ENCODE peak calls at places on chromosome 1, in nine cellular contexts. H is upper lobe of right lung; E is IMR-90; U is tibial artery; W is M059J; G is stimulated activated CD8-positive, alpha-beta memory T cell treated with anti-CD3 and anti-CD28 coated beads, Interleukin-4, amount 100 ng/mL, for 1 hour; J is aorta; T is NCI-H2081; S is CD8-positive, alpha-beta T cell. R is an unnamed sample.

GRCh38 chr1:197145451-197146029 is 929 bp downstream of the ASPM start:
- DNase-seq in H (no peak), E (no peak), U (no peak), W (peak), G (no peak), J (no peak), T (no peak), S (no peak), R (no peak)

GRCh38 chr1:67735806-67736627 is 51.0 kb downstream of the GADD45A start:
- DNase-seq in H (peak), E (peak), U (peak), W (peak), G (no peak), J (peak), T (peak), S (no peak), R (peak)

GRCh38 chr1:27097484-27097917 is 57.4 kb downstream of the SLC9A1 start:
- DNase-seq in H (peak), E (peak), U (peak), W (peak), G (peak), J (peak), T (peak), S (peak), R (peak)

GRCh38 chr1:99919221-99919620 is 50.6 kb upstream of the SLC35A3 start:
- DNase-seq in H (no peak), E (no peak), U (no peak), W (no peak), G (no peak), J (no peak), T (no peak), S (no peak), R (no peak)

GRCh38 chr1:155061381-155062150 is 2.0 kb upstream of the EFNA4 start:
- DNase-seq in H (peak), E (peak), U (peak), W (peak), G (peak), J (peak), T (peak), S (peak), R (peak)

GRCh38 chr1:100383743-100384405 is 31.6 kb downstream of the CDC14A start:
- DNase-seq in H (no peak), E (no peak), U (no peak), W (no peak), G (no peak), J (no peak), T (no peak), S (no peak), R (no peak)

GRCh38 chr1:4590766-4591165 is 63.6 kb upstream of the AJAP1 start:
- DNase-seq in H (no peak), E (no peak), U (peak), W (no peak), G (no peak), J (no peak), T (no peak), S (no peak), R (no peak)

GRCh38 chr1:89765774-89766173 is 55.1 kb upstream of the LRRC8D start:
- DNase-seq in H (no peak), E (no peak), U (no peak), W (no peak), G (no peak), J (no peak), T (no peak), S (no peak), R (no peak)

GRCh38 chr1:22472596-22472995 is 20.9 kb downstream of the ZBTB40 start:
- DNase-seq in H (no peak), E (no peak), U (no peak), W (peak), G (no peak), J (no peak), T (no peak), S (no peak), R (no peak)

GRCh38 chr1:155106862-155107261 is 20.8 kb upstream of the EFNA1 start:
- DNase-seq in H (no peak), E (no peak), U (no peak), W (no peak), G (no peak), J (no peak), T (no peak), S (no peak), R (no peak)

GRCh38 chr1:63317007-63317813 is 5.2 kb upstream of the FOXD3 start:
- DNase-seq in H (peak), E (peak), U (no peak), W (peak), G (no peak), J (peak), T (peak), S (no peak), R (peak)

GRCh38 chr1:58162952-58163550 is 383.5 kb downstream of the OMA1 start:
- DNase-seq in H (no peak), E (peak), U (no peak), W (peak), G (no peak), J (no peak), T (peak), S (no peak), R (no peak)

GRCh38 chr1:19046972-19047371 is 90.5 kb upstream of the IFFO2 start:
- DNase-seq in H (peak), E (no peak), U (no peak), W (no peak), G (no peak), J (peak), T (no peak), S (no peak), R (no peak)

GRCh38 chr1:35294809-35295208 is 26.3 kb downstream of the ZMYM4 start:
- DNase-seq in H (no peak), E (no peak), U (no peak), W (no peak), G (no peak), J (no peak), T (no peak), S (no peak), R (no peak)

GRCh38 chr1:119593836-119594235 is 54.2 kb downstream of the ZNF697 start:
- DNase-seq in H (no peak), E (no peak), U (no peak), W (no peak), G (no peak), J (no peak), T (no peak), S (no peak), R (no peak)

GRCh38 chr1:80363689-80364475 is 1357.4 kb upstream of the ADGRL4 start:
- DNase-seq in H (no peak), E (peak), U (no peak), W (no peak), G (no peak), J (no peak), T (no peak), S (no peak), R (no peak)

GRCh38 chr1:23456226-23456625 is 27.8 kb downstream of the ASAP3 start:
- DNase-seq in H (no peak), E (no peak), U (no peak), W (peak), G (no peak), J (no peak), T (no peak), S (no peak), R (no peak)

GRCh38 chr1:199150764-199151163 is 511.9 kb downstream of the PTPRC start:
- DNase-seq in H (no peak), E (no peak), U (no peak), W (no peak), G (no peak), J (no peak), T (no peak), S (no peak), R (no peak)

GRCh38 chr1:243513726-243514491 is 258.1 kb downstream of the SDCCAG8 start:
- DNase-seq in H (no peak), E (peak), U (no peak), W (peak), G (no peak), J (no peak), T (no peak), S (no peak), R (no peak)

GRCh38 chr1:242890211-242890741 is 364.8 kb downstream of the CEP170 start:
- DNase-seq in H (no peak), E (no peak), U (no peak), W (peak), G (no peak), J (no peak), T (no peak), S (no peak), R (no peak)

GRCh38 chr1:230850547-230850946 is 17.8 kb downstream of the C1orf198 start:
- DNase-seq in H (no peak), E (no peak), U (no peak), W (no peak), G (no peak), J (peak), T (no peak), S (no peak), R (no peak)

GRCh38 chr1:10629816-10630571 is 155.2 kb downstream of the PEX14 start:
- DNase-seq in H (peak), E (no peak), U (peak), W (no peak), G (no peak), J (peak), T (peak), S (no peak), R (no peak)

GRCh38 chr1:28050746-28051145 is 37.7 kb downstream of the EYA3 start:
- DNase-seq in H (no peak), E (no peak), U (no peak), W (no peak), G (no peak), J (no peak), T (no peak), S (no peak), R (no peak)

GRCh38 chr1:205811660-205812059 is 1.3 kb downstream of the SLC41A1 start:
- DNase-seq in H (no peak), E (no peak), U (no peak), W (peak), G (no peak), J (no peak), T (no peak), S (no peak), R (no peak)

GRCh38 chr1:101174722-101175121 is 62.1 kb upstream of the S1PR1 start:
- DNase-seq in H (no peak), E (peak), U (no peak), W (peak), G (no peak), J (no peak), T (no peak), S (no peak), R (no peak)

GRCh38 chr1:112165375-112165774 is 175.9 kb upstream of the KCND3 start:
- DNase-seq in H (no peak), E (no peak), U (no peak), W (no peak), G (no peak), J (no peak), T (no peak), S (no peak), R (no peak)

GRCh38 chr1:222594789-222595188 is 5.1 kb upstream of the TAF1A start:
- DNase-seq in H (no peak), E (no peak), U (no peak), W (no peak), G (no peak), J (no peak), T (no peak), S (no peak), R (no peak)

GRCh38 chr1:65067491-65068201 is 80.4 kb upstream of the AK4 start:
- DNase-seq in H (peak), E (peak), U (peak), W (peak), G (peak), J (peak), T (peak), S (peak), R (peak)

GRCh38 chr1:16938351-16939321 is 16.9 kb downstream of the CROCC start:
- DNase-seq in H (no peak), E (no peak), U (no peak), W (no peak), G (no peak), J (no peak), T (no peak), S (no peak), R (no peak)

GRCh38 chr1:205961970-205962820 is 18.9 kb upstream of the SLC26A9 start:
- DNase-seq in H (peak), E (peak), U (no peak), W (peak), G (no peak), J (no peak), T (no peak), S (no peak), R (no peak)

GRCh38 chr1:154420961-154421924 is 16.1 kb downstream of the IL6R start:
- DNase-seq in H (no peak), E (no peak), U (no peak), W (no peak), G (no peak), J (peak), T (no peak), S (no peak), R (no peak)

GRCh38 chr1:87368907-87369306 is 40.2 kb downstream of the LMO4 start:
- DNase-seq in H (no peak), E (no peak), U (no peak), W (no peak), G (no peak), J (no peak), T (no peak), S (no peak), R (no peak)